ENCODE peak calls at places on chromosomes 1 and 21, in eight cellular contexts. T is AG04449; W is AG08396; U is Daoy; Q is nephron progenitor cell; M is central memory CD4-positive, alpha-beta T cell; G is body of pancreas; B is naive thymus-derived CD4-positive, alpha-beta T cell. S is an unnamed sample.

GRCh38 chr1:5010236-5010635 is 355.8 kb downstream of the AJAP1 start:
- DNase-seq in Q (no peak), G (no peak), T (no peak), U (no peak), B (no peak), W (no peak), M (no peak), S (no peak)

GRCh38 chr1:110477041-110477440 is 26.1 kb downstream of the PROK1 start:
- DNase-seq in U (peak; percentile 88), M (no peak), Q (no peak), G (no peak), B (no peak), W (peak; percentile 63), T (no peak), S (no peak)

GRCh38 chr1:153977250-153978240 is at the start of gene JTB:
- DNase-seq in U (peak; percentile 89), G (peak; percentile 87), M (peak; percentile 78), B (peak; percentile 65), W (peak; percentile 90), T (no peak), Q (peak; percentile 85), S (no peak)

GRCh38 chr1:27491748-27492700 is 2.1 kb upstream of the WASF2 start:
- DNase-seq in U (no peak), B (no peak), G (no peak), W (no peak), T (no peak), M (no peak), Q (no peak), S (no peak)

GRCh38 chr1:1272341-1273151 is 1.1 kb downstream of the UBE2J2 start:
- DNase-seq in Q (no peak), W (no peak), B (no peak), M (no peak), U (no peak), G (peak; percentile 46), T (no peak), S (no peak)

GRCh38 chr1:54543729-54544496 is 4.1 kb upstream of the ACOT11 start:
- DNase-seq in T (no peak), W (peak; percentile 66), G (no peak), M (no peak), B (no peak), U (peak; percentile 66), Q (no peak), S (no peak)

GRCh38 chr1:233614173-233614742 is 352 bp downstream of the KCNK1 start:
- DNase-seq in U (peak; percentile 70), M (no peak), T (no peak), B (no peak), W (peak; percentile 56), G (peak; percentile 63), Q (peak; percentile 22), S (peak; percentile 2)

GRCh38 chr1:100862591-100862990 is 32.1 kb downstream of the EXTL2 start:
- DNase-seq in W (peak; percentile 24), M (no peak), Q (no peak), T (peak; percentile 56), B (no peak), U (peak; percentile 43), G (no peak), S (no peak)

GRCh38 chr21:32372755-32373154 is 20.1 kb downstream of the URB1 start:
- DNase-seq in T (no peak), U (no peak), B (no peak), W (no peak), M (no peak), G (no peak), Q (no peak), S (no peak)

GRCh38 chr1:116095027-116095426 is 16.2 kb upstream of the MAB21L3 start:
- DNase-seq in T (no peak), Q (no peak), W (no peak), M (no peak), G (no peak), B (no peak), U (no peak), S (no peak)

GRCh38 chr21:15688016-15688415 is 41.8 kb upstream of the USP25 start:
- DNase-seq in B (no peak), Q (no peak), T (no peak), G (no peak), M (no peak), U (no peak), W (no peak), S (no peak)

GRCh38 chr1:226364129-226364899 is 43.6 kb downstream of the PARP1 start:
- DNase-seq in T (no peak), U (no peak), B (no peak), G (no peak), Q (no peak), M (no peak), W (no peak), S (no peak)

S was measured in AG09319.